ENCODE peak calls at places on chromosome 16, in five cellular contexts. One of them, this sample, is unnamed.
A peak's percentile ranks its signal among the peaks of the same experiment; 100 is the strongest.

GRCh38 chr16:86634290-86634689 is 55.9 kb downstream of the FOXL1 start:
- DNase-seq in cardiac muscle cell: peak; percentile 36
- DNase-seq in K562: peak; percentile 41
- DNase-seq in NT2/D1: no peak
- DNase-seq in HS-5: no peak
- DNase-seq in this sample: no peak

GRCh38 chr16:14289692-14290340 is 218.7 kb downstream of the MRTFB start:
- DNase-seq in cardiac muscle cell: peak; percentile 35
- DNase-seq in K562: peak; percentile 74
- DNase-seq in NT2/D1: no peak
- DNase-seq in HS-5: no peak
- DNase-seq in this sample: no peak

GRCh38 chr16:24507959-24508358 is 31.4 kb upstream of the RBBP6 start:
- DNase-seq in cardiac muscle cell: no peak
- DNase-seq in K562: no peak
- DNase-seq in NT2/D1: no peak
- DNase-seq in HS-5: no peak
- DNase-seq in this sample: no peak

GRCh38 chr16:733382-734207 is 6.7 kb downstream of the HAGHL start:
- DNase-seq in cardiac muscle cell: no peak
- DNase-seq in K562: peak; percentile 48
- DNase-seq in NT2/D1: no peak
- DNase-seq in HS-5: no peak
- DNase-seq in this sample: no peak

GRCh38 chr16:85306071-85306792 is 194.0 kb upstream of the CIBAR2 start:
- DNase-seq in cardiac muscle cell: peak; percentile 92
- DNase-seq in K562: peak; percentile 76
- DNase-seq in NT2/D1: no peak
- DNase-seq in HS-5: no peak
- DNase-seq in this sample: no peak

GRCh38 chr16:56932588-56933265 is 785 bp downstream of the HERPUD1 start:
- DNase-seq in cardiac muscle cell: peak; percentile 81
- DNase-seq in K562: peak; percentile 52
- DNase-seq in NT2/D1: no peak
- DNase-seq in HS-5: peak; percentile 39
- DNase-seq in this sample: no peak

GRCh38 chr16:13168091-13168572 is 266.7 kb downstream of the SHISA9 start:
- DNase-seq in cardiac muscle cell: no peak
- DNase-seq in K562: peak; percentile 23
- DNase-seq in NT2/D1: no peak
- DNase-seq in HS-5: no peak
- DNase-seq in this sample: no peak

GRCh38 chr16:23771642-23772041 is 16.8 kb downstream of the CHP2 start:
- DNase-seq in cardiac muscle cell: no peak
- DNase-seq in K562: no peak
- DNase-seq in NT2/D1: no peak
- DNase-seq in HS-5: no peak
- DNase-seq in this sample: no peak

GRCh38 chr16:82542714-82543113 is 84.1 kb upstream of the CDH13 start:
- DNase-seq in cardiac muscle cell: no peak
- DNase-seq in K562: no peak
- DNase-seq in NT2/D1: no peak
- DNase-seq in HS-5: no peak
- DNase-seq in this sample: no peak

GRCh38 chr16:66359012-66359411 is 7.5 kb upstream of the CDH5 start:
- DNase-seq in cardiac muscle cell: peak; percentile 43
- DNase-seq in K562: no peak
- DNase-seq in NT2/D1: no peak
- DNase-seq in HS-5: peak; percentile 30
- DNase-seq in this sample: no peak